ENCODE peak calls at places on chromosomes 6 and 20, in ten cellular contexts. H is cardiac fibroblast, C is neural progenitor cell, I is sigmoid colon, U is AG10803, O is H9, T is nephron progenitor cell, F is IMR-90, Y is uterus, W is Panc1. S is an unnamed sample.

GRCh38 chr6:135014353-135014832 is 40.2 kb downstream of the HBS1L start:
- DNase-seq in H (no peak), C (no peak), I (no peak), U (no peak), O (no peak), T (no peak), F (no peak), Y (no peak), W (no peak), S (peak; percentile 41)

GRCh38 chr6:45036101-45036500 is 292.0 kb upstream of the RUNX2 start:
- DNase-seq in H (no peak), C (no peak), I (no peak), U (no peak), O (no peak), T (no peak), F (no peak), Y (no peak), W (no peak), S (no peak)

GRCh38 chr6:108560463-108561308 is at the start of gene FOXO3:
- DNase-seq in H (peak; percentile 96), C (peak; percentile 95), I (peak; percentile 97), U (peak; percentile 85), O (peak; percentile 94), T (peak; percentile 90), F (peak; percentile 80), Y (peak; percentile 93), W (no peak), S (peak; percentile 74)

GRCh38 chr6:110322151-110323003 is 35.8 kb downstream of the METTL24 start:
- DNase-seq in H (no peak), C (no peak), I (no peak), U (no peak), O (no peak), T (no peak), F (no peak), Y (no peak), W (no peak), S (no peak)

GRCh38 chr20:57166568-57167291 is 99.7 kb downstream of the BMP7 start:
- DNase-seq in H (no peak), C (no peak), I (no peak), U (no peak), O (no peak), T (no peak), F (no peak), Y (no peak), W (no peak), S (no peak)

GRCh38 chr6:82554706-82555105 is 191.1 kb downstream of the TPBG start:
- DNase-seq in H (no peak), C (no peak), I (no peak), U (peak; percentile 54), O (no peak), T (no peak), F (no peak), Y (no peak), W (no peak), S (no peak)

GRCh38 chr6:3843379-3844096 is 5.6 kb upstream of the FAM50B start:
- DNase-seq in H (no peak), C (no peak), I (no peak), U (peak; percentile 69), O (no peak), T (no peak), F (no peak), Y (no peak), W (no peak), S (no peak)

GRCh38 chr20:38050691-38051090 is 17.1 kb downstream of the RPRD1B start:
- DNase-seq in H (peak; percentile 17), C (no peak), I (no peak), U (no peak), O (no peak), T (no peak), F (peak; percentile 61), Y (no peak), W (no peak), S (no peak)

GRCh38 chr6:103734016-103734415 is 1125.7 kb downstream of the HACE1 start:
- DNase-seq in H (no peak), C (no peak), I (no peak), U (no peak), O (no peak), T (no peak), F (no peak), Y (no peak), W (no peak), S (no peak)

GRCh38 chr6:3610206-3610605 is 141.3 kb downstream of the PXDC1 start:
- DNase-seq in H (no peak), C (no peak), I (no peak), U (peak; percentile 9), O (no peak), T (no peak), F (peak; percentile 64), Y (no peak), W (no peak), S (no peak)

GRCh38 chr20:1845701-1846100 is 49.5 kb upstream of the SIRPA start:
- DNase-seq in H (no peak), C (no peak), I (no peak), U (no peak), O (no peak), T (no peak), F (no peak), Y (no peak), W (no peak), S (no peak)

GRCh38 chr20:62766716-62767115 is 29.6 kb upstream of the MRGBP start:
- DNase-seq in H (no peak), C (no peak), I (no peak), U (no peak), O (no peak), T (no peak), F (no peak), Y (no peak), W (no peak), S (no peak)

DNA sequence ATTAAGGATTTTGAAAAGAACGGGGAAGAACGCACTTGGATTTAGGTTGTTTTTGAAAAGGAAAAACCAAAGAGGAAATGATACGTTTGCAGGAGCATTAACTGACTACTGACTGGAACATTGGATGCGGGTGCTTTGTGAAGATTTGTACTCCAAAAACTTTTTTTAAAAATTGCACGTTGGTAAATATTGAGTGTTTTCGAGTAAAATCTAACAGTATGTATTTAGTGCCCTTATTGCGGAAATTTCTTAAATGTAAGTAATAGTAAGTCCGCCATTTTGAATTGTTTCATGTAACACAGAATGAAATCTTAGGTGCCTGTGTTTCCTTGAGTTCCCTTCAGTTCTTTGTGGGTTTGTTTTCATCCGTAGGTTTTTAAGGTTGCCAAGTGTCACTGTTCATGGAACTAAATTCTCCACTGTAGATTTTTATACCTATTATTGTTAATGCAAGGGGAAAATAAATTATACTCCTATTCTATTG is 15.2 kb upstream of the LIN28B start:
- DNase-seq in H (no peak), C (peak; percentile 34), I (no peak), U (no peak), O (no peak), T (no peak), F (no peak), Y (no peak), W (no peak), S (no peak)
- TF ChIP-seq CTCF in H (no peak), C (no peak), I (peak; percentile 9), U (no peak), O (no peak), T (peak; percentile 24), F (no peak), Y (no peak), W (no peak), S (no peak)

DNA sequence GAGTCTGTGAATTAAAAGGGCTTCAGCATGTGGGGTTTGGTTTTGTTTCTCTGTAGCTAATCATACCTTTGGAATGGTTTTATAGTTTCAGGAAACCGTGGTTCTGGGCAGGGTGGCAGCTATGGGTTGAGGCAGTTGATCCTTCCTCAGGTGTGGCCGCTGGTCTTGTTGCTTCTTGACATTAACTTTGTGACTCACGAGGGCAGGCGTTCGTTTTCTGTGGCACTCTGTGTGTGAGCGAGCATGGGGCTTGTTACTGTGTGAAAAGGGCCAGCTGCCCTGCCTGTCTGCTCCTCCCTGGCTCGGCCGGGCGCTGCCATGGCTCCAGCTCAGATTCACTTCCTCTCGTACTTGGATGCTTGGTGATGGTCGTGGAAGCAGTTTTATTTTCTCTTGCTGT is 16.2 kb downstream of the DNAJC5 start:
- DNase-seq in H (peak; percentile 31), C (no peak), I (no peak), U (peak; percentile 44), O (no peak), T (no peak), F (peak; percentile 50), Y (no peak), W (no peak), S (no peak)
- TF ChIP-seq CTCF in H (no peak), C (no peak), I (no peak), U (no peak), O (no peak), T (no peak), F (no peak), Y (no peak), W (no peak), S (no peak)

GRCh38 chr6:89670935-89671565 is 32.5 kb upstream of the LYRM2 start:
- DNase-seq in H (no peak), C (no peak), I (no peak), U (no peak), O (no peak), T (no peak), F (no peak), Y (no peak), W (no peak), S (no peak)
- TF ChIP-seq CTCF in H (no peak), C (no peak), I (no peak), U (no peak), O (no peak), T (no peak), F (no peak), Y (no peak), W (no peak), S (no peak)

DNA sequence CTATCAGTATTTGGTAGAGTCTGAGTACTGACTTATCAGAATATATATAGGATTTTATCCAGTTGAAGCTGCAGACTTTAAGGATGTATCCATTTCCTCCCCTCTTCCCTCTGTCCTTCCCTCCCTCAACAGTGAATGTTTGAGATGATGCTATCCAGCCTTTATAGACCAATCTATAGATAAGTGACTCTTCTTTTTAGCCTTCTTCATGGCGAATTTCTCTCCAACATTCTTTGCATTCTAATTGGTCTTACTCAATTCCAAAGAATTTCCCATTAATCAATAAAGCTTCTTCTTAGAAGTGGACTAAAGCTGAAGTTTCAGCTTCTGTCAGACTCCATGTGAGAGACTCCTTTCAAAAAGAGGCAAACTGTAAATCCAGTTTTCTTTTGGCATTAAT is 99.3 kb downstream of the AIG1 start:
- DNase-seq in H (no peak), C (no peak), I (no peak), U (peak; percentile 42), O (no peak), T (no peak), F (peak; percentile 22), Y (no peak), W (no peak), S (no peak)
- TF ChIP-seq CTCF in H (no peak), C (no peak), I (no peak), U (no peak), O (no peak), T (no peak), F (no peak), Y (no peak), W (no peak), S (no peak)

DNA sequence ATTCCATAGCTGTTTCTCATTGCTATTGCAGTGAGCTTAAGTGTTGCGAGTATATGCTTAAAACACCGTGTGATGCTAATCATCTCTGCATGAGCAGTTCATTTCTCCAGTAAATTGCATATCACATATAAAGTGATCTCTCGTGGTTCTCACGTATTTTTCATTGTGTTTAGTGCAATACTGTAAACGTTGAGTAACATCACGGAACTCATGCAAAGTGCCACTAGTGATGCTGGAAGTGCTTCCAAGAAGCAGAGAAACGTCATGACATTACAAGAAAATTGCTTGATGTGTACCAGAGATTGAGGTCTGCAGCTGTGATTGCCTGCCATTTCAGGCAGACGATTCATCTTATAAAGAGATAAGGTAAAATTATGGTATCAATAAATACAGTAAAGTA is 830.4 kb downstream of the GRIK2 start:
- DNase-seq in H (no peak), C (no peak), I (no peak), U (no peak), O (no peak), T (no peak), F (no peak), Y (no peak), W (no peak), S (no peak)
- TF ChIP-seq CTCF in H (no peak), C (no peak), I (no peak), U (no peak), O (no peak), T (no peak), F (no peak), Y (no peak), W (no peak), S (no peak)

S was measured in GM20000.